ENCODE peak calls at places on chromosome 2, in four cellular contexts. M, Z, S and J are unnamed samples.

GRCh38 chr2:238286987-238287386 is 1.4 kb downstream of the PER2 start:
- DNase-seq in Z (no peak), M (no peak), S (no peak), J (no peak)

GRCh38 chr2:219300022-219300421 is 9.2 kb downstream of the PTPRN start:
- DNase-seq in S (no peak), Z (no peak), M (no peak), J (no peak)

GRCh38 chr2:191023235-191023679 is 9.3 kb upstream of the STAT1 start:
- DNase-seq in M (no peak), Z (no peak), S (no peak), J (no peak)

GRCh38 chr2:288743-289361 is 961 bp upstream of the ALKAL2 start:
- DNase-seq in M (no peak), S (no peak), Z (no peak), J (no peak)

GRCh38 chr2:71453404-71454220 is at the start of gene DYSF:
- DNase-seq in M (peak), S (no peak), Z (no peak), J (peak)

GRCh38 chr2:151481744-151482143 is 72.0 kb downstream of the RIF1 start:
- DNase-seq in Z (no peak), M (no peak), S (no peak), J (no peak)

GRCh38 chr2:86704482-86704971 is 15.6 kb upstream of the RMND5A start:
- DNase-seq in Z (no peak), S (peak), M (no peak), J (no peak)

GRCh38 chr2:25749676-25750075 is 76.3 kb upstream of the DTNB start:
- DNase-seq in M (no peak), S (no peak), Z (no peak), J (no peak)

GRCh38 chr2:151827564-151828142 is 568 bp downstream of the ARL5A start:
- DNase-seq in M (no peak), Z (no peak), S (peak), J (peak)

GRCh38 chr2:121074322-121074932 is 210.6 kb downstream of the TFCP2L1 start:
- DNase-seq in M (no peak), S (no peak), Z (no peak), J (no peak)

GRCh38 chr2:121076501-121076820 is 208.5 kb downstream of the TFCP2L1 start:
- DNase-seq in Z (no peak), M (no peak), S (no peak), J (no peak)

GRCh38 chr2:121075641-121076500 is 209.1 kb downstream of the TFCP2L1 start:
- DNase-seq in Z (no peak), S (no peak), M (no peak), J (no peak)

GRCh38 chr2:121073320-121074210 is 211.4 kb downstream of the TFCP2L1 start:
- DNase-seq in M (no peak), Z (no peak), S (no peak), J (no peak)

DNA sequence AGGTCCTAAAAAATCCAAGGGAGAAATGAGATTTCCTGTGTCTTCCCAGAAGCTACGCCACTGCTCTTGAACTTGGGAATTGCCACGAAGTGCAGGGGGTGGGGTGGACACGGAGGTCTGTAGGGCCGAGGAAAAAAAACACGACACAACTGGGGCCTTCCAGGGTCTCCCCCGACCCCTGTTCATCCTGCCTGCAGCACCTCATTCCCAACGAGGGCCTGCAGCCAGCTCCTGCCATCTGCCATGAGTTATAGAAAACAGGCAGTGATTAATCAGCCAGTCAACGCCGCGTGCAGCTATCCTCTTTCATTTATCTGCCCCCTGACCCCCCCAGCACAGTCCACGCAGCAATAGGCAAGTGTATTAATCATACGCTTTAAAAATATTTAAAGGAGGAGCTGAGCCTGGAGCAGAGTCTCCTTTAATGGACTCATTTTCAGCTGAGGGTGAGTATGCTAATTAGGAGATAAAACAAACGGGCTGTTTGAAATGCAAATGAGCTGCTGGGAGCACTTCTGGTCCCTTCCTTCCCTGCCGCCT is 209.9 kb downstream of the TFCP2L1 start:
- DNase-seq in S (no peak), Z (peak), M (peak), J (peak)
- TF ChIP-seq YY1 in S (no peak), Z (peak), M (peak), J (peak)

GRCh38 chr2:177669625-177670330 is 277.2 kb downstream of the AGPS start:
- DNase-seq in Z (no peak), S (no peak), M (no peak), J (no peak)

GRCh38 chr2:177673602-177674595 is 281.3 kb downstream of the AGPS start:
- DNase-seq in Z (no peak), M (no peak), S (peak), J (no peak)

GRCh38 chr2:177670791-177671528 is 278.4 kb downstream of the AGPS start:
- DNase-seq in S (no peak), M (no peak), Z (no peak), J (peak)

GRCh38 chr2:177669201-177669600 is 276.6 kb downstream of the AGPS start:
- DNase-seq in Z (no peak), M (no peak), S (no peak), J (no peak)

GRCh38 chr2:177671662-177672061 is 279.1 kb downstream of the AGPS start:
- DNase-seq in S (no peak), Z (no peak), M (no peak), J (no peak)
- TF ChIP-seq SUZ12 in S (no peak), Z (no peak), M (no peak), J (no peak)

GRCh38 chr2:165238295-165238694 is 919 bp upstream of the SCN2A start:
- DNase-seq in M (no peak), Z (no peak), S (no peak), J (no peak)
- TF ChIP-seq YY1 in M (no peak), Z (no peak), S (no peak), J (no peak)

DNA sequence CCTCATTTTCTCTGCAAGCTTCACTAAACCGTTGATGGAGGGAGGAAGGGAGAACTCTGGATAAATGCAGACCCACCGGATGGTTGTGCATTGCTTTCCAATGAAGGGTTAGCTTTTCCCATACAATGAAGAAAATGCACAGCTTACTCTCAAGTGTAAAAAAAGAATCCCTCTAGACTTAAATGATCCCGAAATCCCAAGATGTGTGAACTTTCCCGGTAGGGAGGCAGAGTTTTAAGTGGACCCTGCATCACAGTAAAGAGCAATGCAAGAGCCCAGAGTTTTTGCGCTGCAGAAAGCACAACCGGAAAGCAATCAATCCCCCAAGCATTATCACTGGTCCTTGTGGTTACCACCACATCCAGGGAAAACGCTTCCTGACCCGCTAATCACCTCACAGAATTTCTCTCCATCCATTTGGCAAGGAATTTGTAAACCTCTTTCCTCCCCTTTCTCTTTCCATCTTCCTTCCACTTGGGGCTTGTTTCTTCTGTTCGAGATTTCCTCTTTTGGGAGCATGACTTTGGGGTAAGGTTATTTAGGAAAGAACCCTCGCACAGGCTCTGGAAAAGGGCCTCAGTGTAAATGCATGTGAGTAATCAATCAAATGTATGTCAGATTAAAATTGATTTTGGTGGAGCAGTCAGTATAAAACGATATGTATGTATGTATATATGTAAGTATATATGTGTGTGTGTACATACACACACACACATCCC is 1.4 kb downstream of the PLCL1 start:
- DNase-seq in S (no peak), M (no peak), Z (no peak), J (no peak)
- TF ChIP-seq SUZ12 in S (no peak), M (peak), Z (no peak), J (no peak)